ENCODE peak calls at places on chromosome 12, in seven cellular contexts. B, V, R, D, Z, O and X are unnamed samples.

GRCh38 chr12:67471810-67472209 is 176.7 kb upstream of the DYRK2 start:
- DNase-seq in B (no peak), V (no peak), R (no peak), D (no peak), Z (no peak), O (no peak), X (no peak)

GRCh38 chr12:103901518-103902173 is 28.6 kb upstream of the HSP90B1 start:
- DNase-seq in B (no peak), V (no peak), R (no peak), D (no peak), Z (no peak), O (no peak), X (no peak)

GRCh38 chr12:101945361-101946232 is 68.2 kb downstream of the DRAM1 start:
- DNase-seq in B (no peak), V (no peak), R (no peak), D (no peak), Z (peak), O (no peak), X (no peak)

GRCh38 chr12:91017511-91018263 is 12.9 kb upstream of the EPYC start:
- DNase-seq in B (no peak), V (no peak), R (no peak), D (no peak), Z (no peak), O (no peak), X (no peak)

GRCh38 chr12:52228931-52229330 is 4.1 kb upstream of the KRT7 start:
- DNase-seq in B (peak), V (no peak), R (peak), D (no peak), Z (no peak), O (no peak), X (no peak)

GRCh38 chr12:32047357-32047828 is 59.3 kb upstream of the BICD1 start:
- DNase-seq in B (no peak), V (no peak), R (no peak), D (no peak), Z (no peak), O (no peak), X (no peak)

GRCh38 chr12:94722664-94723063 is 72.3 kb upstream of the TMCC3 start:
- DNase-seq in B (no peak), V (no peak), R (no peak), D (no peak), Z (no peak), O (no peak), X (no peak)

GRCh38 chr12:100827901-100828520 is 33.4 kb downstream of the ANO4 start:
- DNase-seq in B (no peak), V (no peak), R (no peak), D (peak), Z (no peak), O (peak), X (peak)

GRCh38 chr12:44287545-44287944 is 451.7 kb downstream of the TMEM117 start:
- DNase-seq in B (no peak), V (no peak), R (no peak), D (peak), Z (no peak), O (peak), X (no peak)

GRCh38 chr12:32043928-32044549 is 62.6 kb upstream of the BICD1 start:
- DNase-seq in B (no peak), V (no peak), R (no peak), D (peak), Z (no peak), O (no peak), X (no peak)

GRCh38 chr12:111997300-111997699 is 15.7 kb downstream of the TMEM116 start:
- DNase-seq in B (no peak), V (no peak), R (no peak), D (no peak), Z (no peak), O (no peak), X (no peak)

GRCh38 chr12:82359115-82359478 is 768 bp downstream of the METTL25 start:
- DNase-seq in B (no peak), V (no peak), R (peak), D (peak), Z (no peak), O (no peak), X (no peak)

GRCh38 chr12:112013601-112014402 is 576 bp downstream of the ERP29 start:
- DNase-seq in B (peak), V (peak), R (peak), D (peak), Z (no peak), O (peak), X (peak)

GRCh38 chr12:47650469-47650868 is 55.4 kb downstream of the RPAP3 start:
- DNase-seq in B (no peak), V (no peak), R (no peak), D (peak), Z (no peak), O (no peak), X (no peak)

GRCh38 chr12:3745152-3745551 is 7.8 kb downstream of the CRACR2A start:
- DNase-seq in B (no peak), V (no peak), R (no peak), D (no peak), Z (no peak), O (no peak), X (no peak)

GRCh38 chr12:124296295-124296915 is 1.5 kb downstream of the RFLNA start:
- DNase-seq in B (no peak), V (no peak), R (peak), D (no peak), Z (no peak), O (no peak), X (no peak)

GRCh38 chr12:29681370-29681769 is 102.4 kb downstream of the TMTC1 start:
- DNase-seq in B (no peak), V (no peak), R (no peak), D (peak), Z (no peak), O (peak), X (no peak)

GRCh38 chr12:124381454-124382207 is 86.7 kb downstream of the RFLNA start:
- DNase-seq in B (peak), V (peak), R (peak), D (peak), Z (no peak), O (peak), X (no peak)

GRCh38 chr12:91866566-91866965 is 279.1 kb downstream of the BTG1 start:
- DNase-seq in B (no peak), V (no peak), R (no peak), D (no peak), Z (no peak), O (no peak), X (no peak)

GRCh38 chr12:23611320-23611719 is 338.1 kb downstream of the SOX5 start:
- DNase-seq in B (no peak), V (no peak), R (no peak), D (peak), Z (peak), O (peak), X (peak)

GRCh38 chr12:98646165-98646764 is 1.2 kb downstream of the APAF1 start:
- DNase-seq in B (no peak), V (no peak), R (no peak), D (peak), Z (no peak), O (peak), X (no peak)

GRCh38 chr12:42742691-42743090 is 153.1 kb upstream of the PRICKLE1 start:
- DNase-seq in B (no peak), V (no peak), R (no peak), D (no peak), Z (no peak), O (no peak), X (no peak)

GRCh38 chr12:93502802-93503623 is 35.7 kb downstream of the MRPL42 start:
- DNase-seq in B (no peak), V (no peak), R (no peak), D (peak), Z (no peak), O (peak), X (no peak)

GRCh38 chr12:60760965-60761364 is 1165.1 kb downstream of the SLC16A7 start:
- DNase-seq in B (no peak), V (no peak), R (no peak), D (no peak), Z (no peak), O (no peak), X (no peak)

DNA sequence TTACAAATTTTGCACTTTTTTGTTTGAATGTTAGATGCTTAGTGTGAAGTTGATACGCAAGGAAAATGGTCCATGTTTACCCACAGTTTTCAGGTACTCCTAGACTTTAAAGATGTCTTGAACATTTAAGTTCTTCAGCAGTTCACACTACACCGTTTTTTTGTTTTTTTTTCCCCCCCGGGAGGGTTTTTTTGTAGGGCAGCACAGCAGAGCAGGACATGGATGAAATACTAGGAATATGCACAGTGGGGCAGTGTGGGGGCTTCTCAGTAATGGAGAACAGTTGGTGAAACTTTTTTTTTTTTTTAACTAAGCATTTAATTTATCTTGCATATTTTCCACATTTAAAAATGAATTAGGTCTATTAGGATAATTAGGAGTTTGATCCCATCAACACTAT is 4.9 kb downstream of the RAN start:
- DNase-seq in B (no peak), V (no peak), R (no peak), D (no peak), Z (no peak), O (no peak), X (no peak)
- TF ChIP-seq CTCF in B (no peak), V (no peak), R (no peak), D (no peak), Z (no peak), O (no peak), X (no peak)

DNA sequence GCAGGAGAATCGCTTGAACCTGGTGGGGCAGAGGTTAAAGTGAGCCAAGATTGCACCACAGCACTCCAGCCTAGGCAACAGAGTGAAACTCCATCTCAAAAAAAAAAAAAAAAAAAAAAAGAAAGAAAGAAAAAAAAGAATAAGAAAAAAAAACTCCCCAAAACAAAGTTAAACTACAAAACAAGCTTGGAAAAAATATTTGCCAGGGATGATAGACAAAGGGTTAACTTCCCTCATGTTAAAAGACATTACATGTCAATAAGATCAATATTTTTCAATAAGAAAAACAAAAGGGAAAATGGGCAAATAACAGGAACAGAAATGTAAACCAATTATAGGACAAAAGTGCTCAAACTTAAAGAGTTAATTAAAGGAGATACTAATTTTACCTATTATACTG is 26.4 kb upstream of the HIGD1C start:
- DNase-seq in B (no peak), V (no peak), R (no peak), D (no peak), Z (no peak), O (no peak), X (no peak)
- H3K4me3 ChIP-seq in B (peak), V (peak), R (peak), D (no peak), Z (peak), O (peak), X (no peak)

GRCh38 chr12:62434504-62435336 is 31.9 kb upstream of the MON2 start:
- DNase-seq in B (no peak), V (no peak), R (no peak), D (peak), Z (no peak), O (no peak), X (no peak)
- TF ChIP-seq CTCF in B (no peak), V (no peak), R (no peak), D (no peak), Z (no peak), O (no peak), X (no peak)

GRCh38 chr12:6613776-6614512 is 6.8 kb upstream of the CHD4 start:
- DNase-seq in B (peak), V (peak), R (peak), D (peak), Z (peak), O (peak), X (peak)
- H3K4me3 ChIP-seq in B (peak), V (no peak), R (no peak), D (no peak), Z (no peak), O (no peak), X (no peak)

GRCh38 chr12:115394498-115395220 is 710.7 kb upstream of the TBX3 start:
- DNase-seq in B (no peak), V (no peak), R (no peak), D (peak), Z (no peak), O (no peak), X (no peak)

GRCh38 chr12:115400011-115400410 is 716.0 kb upstream of the TBX3 start:
- DNase-seq in B (no peak), V (no peak), R (no peak), D (no peak), Z (no peak), O (no peak), X (no peak)

GRCh38 chr12:115396567-115396966 is 712.6 kb upstream of the TBX3 start:
- DNase-seq in B (no peak), V (no peak), R (no peak), D (no peak), Z (no peak), O (no peak), X (no peak)

GRCh38 chr12:115402443-115403170 is 718.6 kb upstream of the TBX3 start:
- DNase-seq in B (no peak), V (no peak), R (no peak), D (no peak), Z (no peak), O (no peak), X (no peak)

DNA sequence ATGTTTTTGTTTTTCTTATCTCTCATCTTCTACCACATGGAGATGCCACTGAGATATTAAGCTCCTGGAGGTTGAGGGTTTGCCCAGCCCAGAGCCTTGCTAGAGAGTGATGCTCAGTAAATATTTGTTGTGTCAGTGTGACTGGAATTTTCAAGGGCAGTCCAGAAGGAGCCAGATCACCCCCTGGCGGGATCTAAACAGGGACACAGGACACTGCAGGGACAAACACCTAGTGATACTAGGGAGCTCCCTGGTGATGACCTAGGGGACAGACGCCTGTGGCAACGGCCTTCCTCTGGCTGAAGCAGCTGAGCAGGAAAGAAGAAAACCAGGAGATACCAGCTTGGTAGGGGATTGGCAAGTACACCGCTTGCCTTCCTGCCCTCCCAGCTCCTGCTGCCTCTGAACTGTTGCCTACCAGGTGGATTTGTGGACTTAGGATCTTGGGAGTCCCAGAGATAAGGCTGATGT is 714.4 kb upstream of the TBX3 start:
- DNase-seq in B (no peak), V (no peak), R (no peak), D (peak), Z (no peak), O (no peak), X (no peak)
- TF ChIP-seq CTCF in B (no peak), V (no peak), R (no peak), D (peak), Z (no peak), O (no peak), X (no peak)

DNA sequence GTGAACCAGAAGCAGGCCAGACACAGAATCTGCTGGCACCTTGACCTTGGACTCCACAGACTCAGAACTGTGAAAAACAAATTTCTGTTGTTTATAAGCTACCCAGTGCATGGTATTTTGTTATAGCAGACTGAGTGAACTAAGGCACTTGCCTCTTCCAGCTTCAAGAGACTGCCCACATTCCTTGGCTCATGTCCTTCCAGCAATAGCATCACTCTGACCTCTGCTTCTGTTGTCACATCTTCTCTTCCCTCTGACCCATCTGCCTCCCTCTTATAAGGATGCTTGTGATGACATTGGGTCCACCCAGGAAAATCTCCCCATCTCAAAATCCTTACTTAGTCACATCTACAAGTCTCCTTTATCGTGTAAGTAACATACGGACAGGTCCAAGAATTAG is 200.4 kb downstream of the PIK3C2G start:
- DNase-seq in B (no peak), V (no peak), R (no peak), D (no peak), Z (no peak), O (peak), X (no peak)
- H3K4me3 ChIP-seq in B (no peak), V (no peak), R (no peak), D (no peak), Z (no peak), O (no peak), X (no peak)

GRCh38 chr12:118428643-118429042 is 52.3 kb downstream of the SUDS3 start:
- DNase-seq in B (no peak), V (no peak), R (no peak), D (no peak), Z (no peak), O (no peak), X (no peak)
- TF ChIP-seq CTCF in B (no peak), V (no peak), R (no peak), D (no peak), Z (no peak), O (no peak), X (no peak)

GRCh38 chr12:132603240-132604107 is 6.9 kb downstream of the LRCOL1 start:
- DNase-seq in B (no peak), V (no peak), R (peak), D (no peak), Z (no peak), O (no peak), X (no peak)
- H3K4me3 ChIP-seq in B (peak), V (peak), R (peak), D (no peak), Z (no peak), O (no peak), X (no peak)

DNA sequence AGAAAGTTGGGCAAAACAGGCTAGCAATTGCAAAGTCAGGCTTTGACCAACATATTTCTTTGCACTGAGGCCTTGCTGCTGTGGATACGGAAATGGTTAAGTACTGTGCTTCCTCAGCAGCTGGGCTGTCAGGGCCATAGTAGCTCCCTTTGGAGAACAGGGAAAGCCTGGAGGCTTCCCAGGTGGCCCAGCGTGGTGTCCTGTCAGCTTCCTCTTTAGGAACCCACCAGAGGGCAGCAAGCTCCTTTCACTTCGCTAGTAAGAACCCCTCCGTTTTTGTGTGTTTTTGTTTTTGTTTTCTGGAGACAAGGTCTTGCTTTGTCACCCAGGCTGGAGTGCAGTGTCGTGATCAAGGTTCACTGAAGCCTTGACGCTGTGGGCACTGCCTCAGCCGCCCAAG is 1.7 kb upstream of the CFAP251 start:
- DNase-seq in B (no peak), V (no peak), R (no peak), D (no peak), Z (no peak), O (peak), X (no peak)
- TF ChIP-seq CTCF in B (peak), V (no peak), R (no peak), D (peak), Z (peak), O (peak), X (peak)